ENCODE peak calls at places on chromosome 10, in seven cellular contexts. I is AG20443; R is tibial artery; P is NCI-H1417; E is fibroblast of lung; L is skeletal muscle cell; B is stimulated activated CD8-positive, alpha-beta memory T cell treated with anti-CD3 and anti-CD28 coated beads, Interleukin-2, amount 100 ng/mL, for 48 hours. N is an unnamed sample.

GRCh38 chr10:99872367-99873162 is 90.1 kb downstream of the ABCC2 start:
- DNase-seq in L (no peak), I (no peak), B (no peak), P (no peak), R (no peak), E (peak), N (no peak)

GRCh38 chr10:122144199-122144598 is 126.9 kb upstream of the BTBD16 start:
- DNase-seq in B (no peak), I (no peak), E (no peak), L (no peak), R (no peak), P (no peak), N (no peak)

GRCh38 chr10:92627845-92628480 is 35.0 kb downstream of the KIF11 start:
- DNase-seq in P (peak), B (no peak), I (no peak), R (no peak), E (no peak), L (no peak), N (no peak)

GRCh38 chr10:58643029-58643428 is 130.4 kb downstream of the BICC1 start:
- DNase-seq in P (no peak), L (no peak), R (no peak), B (no peak), I (no peak), E (no peak), N (no peak)

GRCh38 chr10:81498152-81498551 is 376.8 kb upstream of the NRG3 start:
- DNase-seq in I (no peak), B (no peak), P (no peak), R (no peak), E (no peak), L (no peak), N (no peak)

GRCh38 chr10:80493482-80494021 is 39.4 kb downstream of the TSPAN14 start:
- DNase-seq in B (no peak), L (peak), E (peak), R (no peak), I (peak), P (peak), N (peak)

GRCh38 chr10:4812952-4813351 is 13.1 kb upstream of the AKR1E2 start:
- DNase-seq in B (no peak), P (no peak), L (peak), I (peak), R (no peak), E (peak), N (no peak)

GRCh38 chr10:1531883-1532597 is 205.3 kb downstream of the ADARB2 start:
- DNase-seq in I (no peak), R (no peak), E (no peak), P (no peak), L (no peak), B (no peak), N (no peak)

GRCh38 chr10:12499066-12499465 is 149.7 kb downstream of the CAMK1D start:
- DNase-seq in I (no peak), L (no peak), E (peak), R (peak), B (no peak), P (no peak), N (no peak)

GRCh38 chr10:78894089-78894840 is 174.5 kb upstream of the ZMIZ1 start:
- DNase-seq in R (no peak), E (no peak), B (no peak), I (no peak), P (no peak), L (no peak), N (no peak)

GRCh38 chr10:87634311-87634710 is 25.4 kb upstream of the PAPSS2 start:
- DNase-seq in B (no peak), L (no peak), P (no peak), R (no peak), I (no peak), E (peak), N (no peak)

GRCh38 chr10:50788951-50789904 is 49.5 kb downstream of the ASAH2B start:
- DNase-seq in E (peak), P (no peak), I (peak), B (no peak), R (no peak), L (no peak), N (no peak)

GRCh38 chr10:127649642-127650041 is 87.3 kb upstream of the FOXI2 start:
- DNase-seq in L (no peak), B (no peak), P (no peak), E (no peak), R (no peak), I (no peak), N (no peak)

GRCh38 chr10:101029520-101030309 is 1.2 kb downstream of the PDZD7 start:
- DNase-seq in E (no peak), B (no peak), R (no peak), L (no peak), P (peak), I (no peak), N (no peak)

GRCh38 chr10:18516851-18517250 is 134.5 kb downstream of the NSUN6 start:
- DNase-seq in P (no peak), I (no peak), E (no peak), B (no peak), L (no peak), R (no peak), N (no peak)

GRCh38 chr10:131500181-131500580 is 188.7 kb upstream of the TCERG1L start:
- DNase-seq in L (no peak), I (no peak), P (no peak), B (no peak), E (no peak), R (no peak), N (no peak)

GRCh38 chr10:59944339-59944935 is 38.1 kb upstream of the CCDC6 start:
- DNase-seq in L (no peak), I (no peak), B (no peak), E (no peak), R (no peak), P (no peak), N (no peak)

GRCh38 chr10:130021373-130021950 is 57.4 kb upstream of the EBF3 start:
- DNase-seq in L (peak), B (no peak), E (peak), R (no peak), I (peak), P (no peak), N (peak)

GRCh38 chr10:128526793-128527375 is 400.7 kb upstream of the MKI67 start:
- DNase-seq in E (no peak), R (no peak), I (no peak), B (no peak), L (no peak), P (peak), N (no peak)

GRCh38 chr10:14146501-14146900 is 184.2 kb downstream of the FRMD4A start:
- DNase-seq in E (peak), B (no peak), L (no peak), R (no peak), P (no peak), I (no peak), N (no peak)

GRCh38 chr10:106576534-106576933 is 588.0 kb downstream of the SORCS1 start:
- DNase-seq in L (no peak), I (no peak), E (no peak), P (no peak), R (no peak), B (no peak), N (no peak)

GRCh38 chr10:18658301-18658991 is 785 bp upstream of the ARL5B start:
- DNase-seq in I (peak), R (no peak), B (no peak), P (no peak), E (peak), L (no peak), N (no peak)

GRCh38 chr10:132329565-132330485 is 2.2 kb upstream of the LRRC27 start:
- DNase-seq in B (no peak), I (peak), P (no peak), R (peak), L (no peak), E (peak), N (no peak)

GRCh38 chr10:75803816-75804576 is 372.6 kb downstream of the LRMDA start:
- DNase-seq in P (no peak), I (no peak), E (no peak), B (no peak), R (peak), L (peak), N (no peak)

GRCh38 chr10:103795634-103796265 is 59.6 kb downstream of the SH3PXD2A start:
- DNase-seq in L (no peak), R (no peak), B (no peak), P (no peak), E (no peak), I (no peak), N (no peak)

GRCh38 chr10:122499491-122499941 is 38.2 kb downstream of the HTRA1 start:
- DNase-seq in I (peak), L (no peak), R (peak), E (peak), B (no peak), P (no peak), N (peak)

GRCh38 chr10:6239213-6239991 is 36.7 kb downstream of the PFKFB3 start:
- DNase-seq in B (peak), P (no peak), I (peak), L (peak), R (no peak), E (peak), N (peak)